ENCODE peak calls at places on chromosomes 11 and 22, in seven cellular contexts. J, G, H, N, U, R and C are unnamed samples.

GRCh38 chr11:1843098-1843473 is 4.3 kb downstream of the TNNI2 start:
- DNase-seq in J (no peak), G (no peak), H (no peak), N (no peak), U (peak; percentile 49), R (no peak), C (no peak)

GRCh38 chr22:39241632-39242388 is 3.0 kb downstream of the PDGFB start:
- DNase-seq in J (no peak), G (no peak), H (no peak), N (no peak), U (no peak), R (peak; percentile 46), C (peak; percentile 48)

GRCh38 chr11:118252688-118253087 is 523 bp upstream of the MPZL3 start:
- DNase-seq in J (no peak), G (no peak), H (no peak), N (no peak), U (no peak), R (no peak), C (no peak)

GRCh38 chr22:25174888-25175411 is 24.7 kb upstream of the CRYBB3 start:
- DNase-seq in J (no peak), G (no peak), H (no peak), N (no peak), U (no peak), R (no peak), C (no peak)

GRCh38 chr11:126104420-126104819 is 41.8 kb upstream of the CDON start:
- DNase-seq in J (no peak), G (no peak), H (peak; percentile 93), N (no peak), U (no peak), R (no peak), C (no peak)

GRCh38 chr22:24981656-24982055 is 29.1 kb downstream of the KIAA1671 start:
- DNase-seq in J (no peak), G (no peak), H (no peak), N (no peak), U (no peak), R (no peak), C (no peak)

GRCh38 chr11:70456921-70457532 is 58.7 kb downstream of the CTTN start:
- DNase-seq in J (no peak), G (peak; percentile 29), H (no peak), N (peak; percentile 34), U (no peak), R (no peak), C (no peak)

GRCh38 chr22:18104566-18104965 is 6.0 kb upstream of the TUBA8 start:
- DNase-seq in J (no peak), G (no peak), H (no peak), N (no peak), U (no peak), R (no peak), C (no peak)

GRCh38 chr22:30038219-30038618 is 42.0 kb upstream of the HORMAD2 start:
- DNase-seq in J (no peak), G (no peak), H (peak; percentile 37), N (peak; percentile 30), U (no peak), R (no peak), C (no peak)

GRCh38 chr11:47863189-47863892 is 15.2 kb upstream of the NUP160 start:
- DNase-seq in J (no peak), G (no peak), H (no peak), N (no peak), U (no peak), R (no peak), C (no peak)

GRCh38 chr11:73197348-73197747 is 20.7 kb upstream of the P2RY2 start:
- DNase-seq in J (no peak), G (no peak), H (no peak), N (no peak), U (no peak), R (no peak), C (no peak)

GRCh38 chr11:118290923-118291322 is 13.6 kb upstream of the CD3E start:
- DNase-seq in J (no peak), G (no peak), H (peak; percentile 40), N (peak; percentile 57), U (no peak), R (no peak), C (no peak)

GRCh38 chr22:38968801-38969200 is 11.4 kb downstream of the APOBEC3A start:
- DNase-seq in J (no peak), G (no peak), H (no peak), N (no peak), U (no peak), R (no peak), C (no peak)

GRCh38 chr11:80441821-80442220 is 1001.0 kb upstream of the TENM4 start:
- DNase-seq in J (no peak), G (no peak), H (no peak), N (no peak), U (no peak), R (no peak), C (no peak)

GRCh38 chr22:26767351-26767970 is 110.1 kb downstream of the MIAT start:
- DNase-seq in J (no peak), G (no peak), H (no peak), N (no peak), U (no peak), R (no peak), C (no peak)

GRCh38 chr22:39315389-39315788 is 4.0 kb downstream of the RPL3 start:
- DNase-seq in J (no peak), G (no peak), H (no peak), N (no peak), U (no peak), R (no peak), C (no peak)

GRCh38 chr11:32435511-32435946 is at the start of gene WT1:
- DNase-seq in J (peak; percentile 66), G (peak; percentile 91), H (peak; percentile 74), N (no peak), U (peak; percentile 72), R (no peak), C (no peak)

GRCh38 chr22:33051960-33052839 is 6.0 kb downstream of the SYN3 start:
- DNase-seq in J (no peak), G (no peak), H (peak; percentile 79), N (no peak), U (no peak), R (no peak), C (no peak)

GRCh38 chr11:120205596-120206161 is 5.2 kb upstream of the OAF start:
- DNase-seq in J (no peak), G (peak; percentile 67), H (no peak), N (peak; percentile 83), U (peak; percentile 11), R (no peak), C (no peak)

GRCh38 chr11:84333196-84333595 is 1047.0 kb upstream of the CCDC90B start:
- DNase-seq in J (no peak), G (no peak), H (no peak), N (no peak), U (no peak), R (no peak), C (no peak)

GRCh38 chr11:23021287-23021863 is 161.1 kb upstream of the CCDC179 start:
- DNase-seq in J (no peak), G (peak; percentile 16), H (peak; percentile 82), N (peak; percentile 22), U (no peak), R (no peak), C (no peak)

GRCh38 chr11:12675951-12676711 is 1.9 kb downstream of the TEAD1 start:
- DNase-seq in J (no peak), G (no peak), H (no peak), N (peak; percentile 21), U (no peak), R (no peak), C (no peak)

GRCh38 chr11:76885390-76886097 is 24.8 kb downstream of the ACER3 start:
- DNase-seq in J (no peak), G (peak; percentile 73), H (no peak), N (peak; percentile 69), U (peak; percentile 46), R (no peak), C (no peak)

GRCh38 chr11:69417211-69418085 is 64.0 kb upstream of the LINC01488 start:
- DNase-seq in J (no peak), G (no peak), H (no peak), N (no peak), U (no peak), R (no peak), C (no peak)

GRCh38 chr11:120867531-120867930 is 156.4 kb upstream of the TBCEL start:
- DNase-seq in J (no peak), G (no peak), H (no peak), N (no peak), U (no peak), R (no peak), C (no peak)

GRCh38 chr11:37907461-37908223 is 1309.6 kb upstream of the RAG2 start:
- DNase-seq in J (no peak), G (no peak), H (no peak), N (no peak), U (no peak), R (no peak), C (no peak)

GRCh38 chr11:64571410-64572091 is 19.5 kb upstream of the SLC22A12 start:
- DNase-seq in J (no peak), G (no peak), H (peak; percentile 63), N (no peak), U (no peak), R (no peak), C (no peak)

GRCh38 chr22:45454260-45454659 is 40.8 kb downstream of the RIBC2 start:
- DNase-seq in J (no peak), G (no peak), H (no peak), N (no peak), U (no peak), R (no peak), C (no peak)

GRCh38 chr11:69240332-69241074 is 53.5 kb upstream of the MYEOV start:
- DNase-seq in J (no peak), G (no peak), H (peak; percentile 47), N (peak; percentile 2), U (no peak), R (no peak), C (peak; percentile 7)

GRCh38 chr22:22944268-22944985 is 56.8 kb downstream of the IGLL5 start:
- DNase-seq in J (no peak), G (no peak), H (no peak), N (no peak), U (peak; percentile 59), R (no peak), C (no peak)

GRCh38 chr11:117337061-117337460 is 9.4 kb downstream of the CEP164 start:
- DNase-seq in J (no peak), G (no peak), H (no peak), N (no peak), U (no peak), R (no peak), C (no peak)

GRCh38 chr11:102288745-102289083 is 28.6 kb upstream of the BIRC3 start:
- DNase-seq in J (no peak), G (no peak), H (no peak), N (no peak), U (no peak), R (no peak), C (no peak)

GRCh38 chr22:36867695-36868094 is 6.9 kb downstream of the NCF4 start:
- DNase-seq in J (no peak), G (no peak), H (no peak), N (no peak), U (no peak), R (no peak), C (no peak)

GRCh38 chr11:14678350-14678749 is 34.7 kb downstream of the PDE3B start:
- DNase-seq in J (no peak), G (no peak), H (no peak), N (no peak), U (no peak), R (no peak), C (no peak)

GRCh38 chr11:2511421-2512369 is 66.9 kb downstream of the KCNQ1 start:
- DNase-seq in J (peak; percentile 36), G (no peak), H (peak; percentile 5), N (no peak), U (peak; percentile 63), R (no peak), C (no peak)

GRCh38 chr11:18471995-18472394 is 16.3 kb downstream of the LDHAL6A start:
- DNase-seq in J (no peak), G (no peak), H (no peak), N (no peak), U (no peak), R (no peak), C (no peak)

GRCh38 chr11:85855341-85855656 is at the start of gene CCDC83:
- DNase-seq in J (no peak), G (no peak), H (no peak), N (no peak), U (no peak), R (no peak), C (no peak)

GRCh38 chr22:35517207-35517606 is 23.4 kb upstream of the RASD2 start:
- DNase-seq in J (no peak), G (no peak), H (no peak), N (no peak), U (no peak), R (no peak), C (no peak)